ENCODE peak calls at places on chromosomes 2 and 18, in five cellular contexts. One of them, this sample, is unnamed.

GRCh38 chr2:84280873-84281272 is 178.2 kb downstream of the SUCLG1 start:
- DNase-seq in GM12878: no peak
- DNase-seq in right atrium auricular region: no peak
- DNase-seq in pancreas: no peak
- DNase-seq in astrocyte of the cerebellum: no peak
- DNase-seq in this sample: no peak

GRCh38 chr18:39571511-39571910 is 2005.9 kb upstream of the CELF4 start:
- DNase-seq in GM12878: no peak
- DNase-seq in right atrium auricular region: no peak
- DNase-seq in pancreas: no peak
- DNase-seq in astrocyte of the cerebellum: peak; percentile 9
- DNase-seq in this sample: peak; percentile 39

GRCh38 chr2:3348771-3349170 is 28.8 kb downstream of the EIPR1 start:
- DNase-seq in GM12878: no peak
- DNase-seq in right atrium auricular region: no peak
- DNase-seq in pancreas: no peak
- DNase-seq in astrocyte of the cerebellum: no peak
- DNase-seq in this sample: peak; percentile 6

GRCh38 chr2:203396667-203397066 is 68.5 kb downstream of the ABI2 start:
- DNase-seq in GM12878: no peak
- DNase-seq in right atrium auricular region: no peak
- DNase-seq in pancreas: no peak
- DNase-seq in astrocyte of the cerebellum: no peak
- DNase-seq in this sample: no peak

GRCh38 chr2:217393585-217394032 is 533.7 kb upstream of the TNP1 start:
- DNase-seq in GM12878: no peak
- DNase-seq in right atrium auricular region: peak; percentile 74
- DNase-seq in pancreas: peak; percentile 24
- DNase-seq in astrocyte of the cerebellum: peak; percentile 79
- DNase-seq in this sample: peak; percentile 95

GRCh38 chr2:5691659-5692529 is at the start of gene SOX11:
- DNase-seq in GM12878: no peak
- DNase-seq in right atrium auricular region: no peak
- DNase-seq in pancreas: no peak
- DNase-seq in astrocyte of the cerebellum: peak; percentile 89
- DNase-seq in this sample: peak; percentile 37

GRCh38 chr2:74597456-74597855 is 42.9 kb downstream of the DOK1 start:
- DNase-seq in GM12878: no peak
- DNase-seq in right atrium auricular region: no peak
- DNase-seq in pancreas: no peak
- DNase-seq in astrocyte of the cerebellum: no peak
- DNase-seq in this sample: no peak

GRCh38 chr2:36594849-36595248 is 3.1 kb downstream of the FEZ2 start:
- DNase-seq in GM12878: no peak
- DNase-seq in right atrium auricular region: no peak
- DNase-seq in pancreas: no peak
- DNase-seq in astrocyte of the cerebellum: no peak
- DNase-seq in this sample: no peak

GRCh38 chr2:237563816-237564215 is 2.6 kb upstream of the PRLH start:
- DNase-seq in GM12878: no peak
- DNase-seq in right atrium auricular region: no peak
- DNase-seq in pancreas: peak; percentile 57
- DNase-seq in astrocyte of the cerebellum: no peak
- DNase-seq in this sample: peak; percentile 41

GRCh38 chr2:128347701-128348504 is 29.2 kb upstream of the HS6ST1 start:
- DNase-seq in GM12878: no peak
- DNase-seq in right atrium auricular region: peak; percentile 76
- DNase-seq in pancreas: peak; percentile 74
- DNase-seq in astrocyte of the cerebellum: peak; percentile 83
- DNase-seq in this sample: no peak

GRCh38 chr2:25960920-25961319 is 21.4 kb downstream of the KIF3C start:
- DNase-seq in GM12878: no peak
- DNase-seq in right atrium auricular region: no peak
- DNase-seq in pancreas: no peak
- DNase-seq in astrocyte of the cerebellum: no peak
- DNase-seq in this sample: peak; percentile 56

GRCh38 chr2:176085861-176086771 is 2.4 kb upstream of the EVX2 start:
- DNase-seq in GM12878: no peak
- DNase-seq in right atrium auricular region: no peak
- DNase-seq in pancreas: no peak
- DNase-seq in astrocyte of the cerebellum: peak; percentile 12
- DNase-seq in this sample: peak; percentile 43

GRCh38 chr18:74353169-74353775 is 37.6 kb downstream of the C18orf63 start:
- DNase-seq in GM12878: peak; percentile 24
- DNase-seq in right atrium auricular region: peak; percentile 75
- DNase-seq in pancreas: peak; percentile 30
- DNase-seq in astrocyte of the cerebellum: peak; percentile 65
- DNase-seq in this sample: peak; percentile 79

GRCh38 chr2:26535663-26536275 is 57.8 kb upstream of the OTOF start:
- DNase-seq in GM12878: no peak
- DNase-seq in right atrium auricular region: no peak
- DNase-seq in pancreas: no peak
- DNase-seq in astrocyte of the cerebellum: no peak
- DNase-seq in this sample: no peak

GRCh38 chr2:176856645-176857044 is 355.9 kb upstream of the HNRNPA3 start:
- DNase-seq in GM12878: no peak
- DNase-seq in right atrium auricular region: no peak
- DNase-seq in pancreas: no peak
- DNase-seq in astrocyte of the cerebellum: no peak
- DNase-seq in this sample: no peak

GRCh38 chr2:231646471-231646870 is 53.8 kb downstream of the TEX44 start:
- DNase-seq in GM12878: no peak
- DNase-seq in right atrium auricular region: no peak
- DNase-seq in pancreas: no peak
- DNase-seq in astrocyte of the cerebellum: no peak
- DNase-seq in this sample: peak; percentile 72

GRCh38 chr18:37654034-37654433 is 88.4 kb upstream of the CELF4 start:
- DNase-seq in GM12878: no peak
- DNase-seq in right atrium auricular region: no peak
- DNase-seq in pancreas: no peak
- DNase-seq in astrocyte of the cerebellum: no peak
- DNase-seq in this sample: no peak

GRCh38 chr2:6919912-6920905 is 3.0 kb downstream of the RNF144A start:
- DNase-seq in GM12878: no peak
- DNase-seq in right atrium auricular region: no peak
- DNase-seq in pancreas: no peak
- DNase-seq in astrocyte of the cerebellum: no peak
- DNase-seq in this sample: no peak

GRCh38 chr18:54150226-54150625 is 74.2 kb downstream of the MBD2 start:
- DNase-seq in GM12878: no peak
- DNase-seq in right atrium auricular region: no peak
- DNase-seq in pancreas: no peak
- DNase-seq in astrocyte of the cerebellum: no peak
- DNase-seq in this sample: peak; percentile 83

GRCh38 chr2:175373001-175373727 is 191.7 kb upstream of the ATP5MC3 start:
- DNase-seq in GM12878: no peak
- DNase-seq in right atrium auricular region: no peak
- DNase-seq in pancreas: no peak
- DNase-seq in astrocyte of the cerebellum: peak; percentile 4
- DNase-seq in this sample: no peak

GRCh38 chr18:9474103-9474982 is 970 bp upstream of the RALBP1 start:
- DNase-seq in GM12878: no peak
- DNase-seq in right atrium auricular region: no peak
- DNase-seq in pancreas: no peak
- DNase-seq in astrocyte of the cerebellum: no peak
- DNase-seq in this sample: peak; percentile 94

DNA sequence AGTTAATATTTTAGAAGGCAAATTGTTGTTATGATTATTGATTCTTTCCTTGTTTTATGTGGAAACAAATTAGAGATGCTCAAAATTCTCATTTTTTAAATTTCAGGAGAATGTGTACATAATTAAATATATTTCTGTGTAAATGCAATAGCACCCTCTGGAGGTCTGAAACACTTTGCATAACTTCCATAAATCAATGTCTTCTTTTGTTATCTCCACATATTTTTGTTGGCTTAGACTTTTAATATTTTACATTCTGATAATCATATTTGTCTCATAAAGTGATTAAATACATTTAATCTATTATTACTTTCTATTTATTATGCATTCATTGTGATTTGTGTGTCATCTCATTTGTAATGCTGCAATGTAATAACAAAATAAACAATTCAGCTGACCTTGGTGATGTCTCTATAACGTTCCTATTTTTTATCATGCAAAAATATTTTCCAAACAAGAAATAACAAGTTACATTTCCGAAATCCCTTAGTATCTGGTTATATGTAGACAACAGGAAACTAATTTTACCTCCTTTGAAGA is 201.8 kb upstream of the GALNT5 start:
- DNase-seq in GM12878: no peak
- DNase-seq in right atrium auricular region: no peak
- DNase-seq in pancreas: no peak
- DNase-seq in astrocyte of the cerebellum: peak; percentile 29
- DNase-seq in this sample: peak; percentile 53
- TF ChIP-seq CTCF in GM12878: peak; percentile 28
- TF ChIP-seq CTCF in right atrium auricular region: peak; percentile 63
- TF ChIP-seq CTCF in pancreas: no peak
- TF ChIP-seq CTCF in astrocyte of the cerebellum: peak; percentile 23
- TF ChIP-seq CTCF in this sample: peak; percentile 49

GRCh38 chr2:235087812-235088607 is 136.2 kb downstream of the SH3BP4 start:
- DNase-seq in GM12878: no peak
- DNase-seq in right atrium auricular region: peak; percentile 64
- DNase-seq in pancreas: peak; percentile 58
- DNase-seq in astrocyte of the cerebellum: no peak
- DNase-seq in this sample: no peak
- H3K4me3 ChIP-seq in GM12878: no peak overlapping the region
- H3K4me3 ChIP-seq in right atrium auricular region: no peak overlapping the region
- H3K4me3 ChIP-seq in pancreas: no peak overlapping the region
- H3K4me3 ChIP-seq in astrocyte of the cerebellum: no peak overlapping the region
- H3K4me3 ChIP-seq in this sample: no peak overlapping the region

DNA sequence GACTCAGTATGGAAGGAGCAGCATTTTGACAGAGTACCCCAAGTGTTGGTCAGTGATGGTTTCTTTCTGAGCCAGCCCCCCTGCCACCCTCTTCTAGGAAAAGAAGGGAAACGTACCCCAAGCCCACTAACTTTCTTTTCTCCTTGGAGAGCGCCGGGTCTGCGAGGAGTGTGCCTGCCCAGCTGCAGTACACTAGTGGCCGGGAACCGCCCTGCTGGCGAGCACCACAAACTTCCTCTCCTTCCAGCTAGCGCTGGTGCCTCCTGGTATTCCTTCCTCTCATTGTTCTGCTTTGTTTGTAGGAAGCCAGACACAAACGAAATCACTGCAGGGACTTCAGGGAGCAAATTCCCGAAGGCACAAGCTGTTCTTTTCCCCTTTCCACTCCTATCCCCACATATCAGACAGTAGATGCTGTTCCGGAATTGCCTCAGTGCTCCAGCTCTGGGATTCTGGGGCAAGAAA is 1.8 kb downstream of the CCDC85A start:
- DNase-seq in GM12878: no peak
- DNase-seq in right atrium auricular region: peak; percentile 65
- DNase-seq in pancreas: peak; percentile 21
- DNase-seq in astrocyte of the cerebellum: no peak
- DNase-seq in this sample: peak; percentile 15
- TF ChIP-seq CTCF in GM12878: no peak
- TF ChIP-seq CTCF in right atrium auricular region: no peak
- TF ChIP-seq CTCF in pancreas: no peak
- TF ChIP-seq CTCF in astrocyte of the cerebellum: peak; percentile 32
- TF ChIP-seq CTCF in this sample: peak; percentile 25

GRCh38 chr2:102229141-102229764 is 42.4 kb downstream of the IL1RL2 start:
- DNase-seq in GM12878: no peak
- DNase-seq in right atrium auricular region: no peak
- DNase-seq in pancreas: no peak
- DNase-seq in astrocyte of the cerebellum: no peak
- DNase-seq in this sample: peak; percentile 52
- H3K4me3 ChIP-seq in GM12878: no peak overlapping the region
- H3K4me3 ChIP-seq in right atrium auricular region: no peak overlapping the region
- H3K4me3 ChIP-seq in pancreas: no peak overlapping the region
- H3K4me3 ChIP-seq in astrocyte of the cerebellum: no peak overlapping the region
- H3K4me3 ChIP-seq in this sample: no peak overlapping the region

This sample was measured in epithelial cell of esophagus.